ENCODE peak calls at places on chromosomes 12 and 14, in four cellular contexts. B, O, Q and A are unnamed samples.

GRCh38 chr12:102427542-102427923 is 52.8 kb downstream of the IGF1 start:
- DNase-seq in B (no peak), O (no peak), Q (no peak), A (no peak)

GRCh38 chr12:130621696-130622298 is 94.3 kb downstream of the RIMBP2 start:
- DNase-seq in B (no peak), O (no peak), Q (no peak), A (no peak)

GRCh38 chr14:62443796-62444195 is 601.5 kb downstream of the KCNH5 start:
- DNase-seq in B (no peak), O (no peak), Q (no peak), A (no peak)

GRCh38 chr12:46268349-46268616 is 560 bp downstream of the SLC38A1 start:
- DNase-seq in B (no peak), O (no peak), Q (no peak), A (no peak)

GRCh38 chr14:54312166-54312801 is 84.5 kb upstream of the CDKN3 start:
- DNase-seq in B (peak; percentile 30), O (peak; percentile 62), Q (no peak), A (no peak)

GRCh38 chr14:94542111-94542810 is 19.0 kb upstream of the SERPINA4 start:
- DNase-seq in B (no peak), O (no peak), Q (no peak), A (no peak)

GRCh38 chr12:98725481-98726247 is 80.6 kb downstream of the APAF1 start:
- DNase-seq in B (peak; percentile 74), O (peak; percentile 21), Q (peak; percentile 51), A (no peak)

GRCh38 chr12:58481811-58482210 is 438.5 kb downstream of the LRIG3 start:
- DNase-seq in B (no peak), O (no peak), Q (no peak), A (no peak)

GRCh38 chr14:21097616-21098133 is 780 bp downstream of the ZNF219 start:
- DNase-seq in B (no peak), O (no peak), Q (peak; percentile 44), A (no peak)

GRCh38 chr12:114703060-114703493 is 19.1 kb upstream of the TBX3 start:
- DNase-seq in B (no peak), O (no peak), Q (no peak), A (no peak)

GRCh38 chr12:11724888-11725310 is 75.4 kb downstream of the ETV6 start:
- DNase-seq in B (peak; percentile 46), O (no peak), Q (no peak), A (no peak)

GRCh38 chr14:98946995-98947394 is 325.0 kb downstream of the BCL11B start:
- DNase-seq in B (no peak), O (no peak), Q (no peak), A (no peak)

GRCh38 chr14:103095210-103095778 is 769 bp downstream of the EXOC3L4 start:
- DNase-seq in B (no peak), O (no peak), Q (no peak), A (no peak)

GRCh38 chr12:1566449-1567135 is 27.8 kb downstream of the FBXL14 start:
- DNase-seq in B (peak; percentile 27), O (no peak), Q (no peak), A (no peak)

GRCh38 chr12:69055706-69056105 is 122.7 kb upstream of the CPM start:
- DNase-seq in B (no peak), O (no peak), Q (no peak), A (no peak)

GRCh38 chr14:51719970-51720369 is 68.3 kb downstream of the FRMD6 start:
- DNase-seq in B (no peak), O (no peak), Q (no peak), A (no peak)

GRCh38 chr12:106919910-106920544 is 35.7 kb upstream of the TMEM263 start:
- DNase-seq in B (peak; percentile 68), O (peak; percentile 34), Q (no peak), A (peak; percentile 13)

GRCh38 chr12:95788637-95789036 is 1.9 kb downstream of the NTN4 start:
- DNase-seq in B (no peak), O (no peak), Q (no peak), A (no peak)

GRCh38 chr14:78519863-78520262 is 349.7 kb downstream of the NRXN3 start:
- DNase-seq in B (peak; percentile 42), O (no peak), Q (no peak), A (peak; percentile 6)

GRCh38 chr12:54558759-54559158 is 9.4 kb downstream of the PDE1B start:
- DNase-seq in B (no peak), O (no peak), Q (no peak), A (no peak)

GRCh38 chr12:132543298-132544172 is 53.6 kb downstream of the FBRSL1 start:
- DNase-seq in B (no peak), O (no peak), Q (no peak), A (no peak)

GRCh38 chr14:37172936-37173613 is 669 bp upstream of the SLC25A21 start:
- DNase-seq in B (no peak), O (no peak), Q (no peak), A (no peak)

GRCh38 chr12:116360579-116361403 is 83.3 kb upstream of the MED13L start:
- DNase-seq in B (peak; percentile 89), O (no peak), Q (no peak), A (no peak)

GRCh38 chr14:22820731-22821130 is 5.5 kb upstream of the SLC7A7 start:
- DNase-seq in B (no peak), O (no peak), Q (no peak), A (no peak)

GRCh38 chr14:51806624-51807023 is 53.8 kb upstream of the GNG2 start:
- DNase-seq in B (no peak), O (no peak), Q (no peak), A (no peak)

GRCh38 chr12:82688035-82688501 is 1.4 kb downstream of the TMTC2 start:
- DNase-seq in B (peak; percentile 71), O (no peak), Q (no peak), A (no peak)

GRCh38 chr14:19947413-19948090 is 16.8 kb downstream of the OR4K1 start:
- DNase-seq in B (no peak), O (no peak), Q (no peak), A (no peak)

GRCh38 chr12:54868690-54869089 is 14.4 kb downstream of the MUCL1 start:
- DNase-seq in B (no peak), O (no peak), Q (no peak), A (no peak)

GRCh38 chr14:70890842-70891442 is 16.3 kb upstream of the PCNX1 start:
- DNase-seq in B (no peak), O (no peak), Q (no peak), A (no peak)

DNA sequence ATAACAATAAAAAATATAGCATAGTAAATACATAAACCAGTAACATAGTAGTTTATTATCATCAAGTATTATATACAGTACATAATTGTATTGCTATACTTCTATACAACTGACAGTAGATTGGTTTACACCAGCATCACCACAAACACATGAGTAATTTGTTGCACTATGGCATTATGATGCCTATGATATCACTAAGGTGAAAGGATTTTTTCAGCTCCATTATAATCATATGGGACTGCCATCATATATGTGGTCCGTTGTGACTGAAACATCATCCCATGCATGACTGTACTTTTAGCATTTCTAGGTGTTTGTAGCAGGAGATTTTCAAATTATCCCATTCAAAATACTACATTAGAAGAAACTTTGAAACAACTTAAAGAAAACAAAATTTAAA is 77.8 kb downstream of the IFT81 start:
- DNase-seq in B (no peak), O (no peak), Q (no peak), A (no peak)
- TF ChIP-seq CTCF in B (no peak), O (no peak), Q (no peak), A (no peak)

DNA sequence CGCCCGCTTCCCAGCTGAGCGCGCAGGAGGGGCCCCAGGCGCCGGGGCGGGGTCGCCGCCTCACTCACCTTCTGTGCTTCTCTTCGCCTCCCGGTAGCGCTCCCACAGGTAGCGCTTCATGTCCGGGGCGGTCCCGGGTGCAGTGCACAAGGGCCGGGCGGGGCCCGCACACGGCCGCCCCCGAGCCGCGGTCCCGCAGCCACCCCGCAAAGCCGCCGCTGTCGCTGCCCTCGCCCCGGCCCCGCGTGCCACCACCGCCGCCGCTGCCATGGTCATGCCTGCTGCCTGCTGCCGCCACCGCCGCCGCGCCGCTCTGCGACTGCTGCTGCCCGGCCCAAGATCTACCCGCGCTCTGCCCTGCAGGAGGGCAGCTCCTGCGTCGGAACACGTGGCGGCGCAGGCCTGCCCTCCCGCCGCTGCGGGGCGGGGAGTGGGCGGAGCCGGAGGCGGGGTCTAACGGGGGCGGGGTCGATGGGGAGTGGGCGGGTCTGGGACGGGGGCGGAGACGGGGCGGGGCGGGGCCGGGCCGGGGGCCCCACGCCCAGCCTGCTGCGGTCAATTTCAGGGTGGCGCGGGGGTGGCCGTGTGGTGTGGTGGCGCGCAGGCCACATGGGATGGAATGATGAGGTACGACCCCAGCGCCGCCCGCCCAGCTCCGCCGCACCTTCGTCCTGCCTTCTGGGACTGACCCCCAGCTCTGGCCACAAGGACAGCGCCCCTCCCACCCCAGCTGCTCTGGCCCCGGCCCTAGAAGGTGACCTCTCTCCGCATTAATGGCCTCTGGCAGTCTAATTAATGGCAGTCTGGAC is at the start of gene NT5DC3:
- DNase-seq in B (peak; percentile 93), O (peak; percentile 65), Q (peak; percentile 77), A (peak; percentile 47)
- TF ChIP-seq CTCF in B (no peak), O (no peak), Q (no peak), A (peak; percentile 28)

GRCh38 chr14:30610719-30611388 is 11.3 kb upstream of the SCFD1 start:
- DNase-seq in B (peak; percentile 74), O (peak; percentile 36), Q (no peak), A (peak; percentile 85)
- TF ChIP-seq CTCF in B (peak; percentile 29), O (no peak), Q (peak; percentile 7), A (peak; percentile 42)

DNA sequence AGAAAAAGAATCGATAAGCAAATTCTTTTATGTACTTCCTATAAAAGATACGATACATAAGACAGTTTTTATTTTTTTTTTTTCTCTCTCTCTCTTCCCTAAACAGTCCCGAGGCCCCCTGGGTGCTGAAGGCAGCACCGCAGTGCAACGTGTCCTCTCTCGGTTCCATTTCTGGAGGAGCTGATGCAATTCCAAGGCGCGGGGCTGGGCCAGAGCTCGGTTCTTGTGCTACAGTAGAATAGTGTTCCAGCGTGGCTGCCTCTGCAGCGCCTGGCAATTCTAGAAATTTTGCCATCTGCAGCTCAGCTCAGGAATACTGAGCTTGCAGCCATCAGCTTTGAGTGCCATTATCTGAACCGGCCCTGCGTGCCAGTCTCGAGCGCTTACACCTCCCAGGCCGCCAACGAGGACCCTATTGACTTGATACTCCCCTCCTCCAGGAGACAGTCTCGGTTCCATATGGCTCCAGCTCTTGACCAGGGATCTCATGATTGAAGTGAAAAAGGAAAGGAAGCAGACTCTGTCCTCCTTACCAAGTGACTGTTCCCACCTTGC is 630 bp downstream of the ALDH1L2 start:
- DNase-seq in B (peak; percentile 65), O (no peak), Q (no peak), A (no peak)
- TF ChIP-seq CTCF in B (no peak), O (no peak), Q (no peak), A (no peak)

GRCh38 chr12:77357654-77358053 is 292.3 kb upstream of the E2F7 start:
- DNase-seq in B (no peak), O (no peak), Q (no peak), A (no peak)

GRCh38 chr12:77364400-77364799 is 299.0 kb upstream of the E2F7 start:
- DNase-seq in B (no peak), O (no peak), Q (no peak), A (no peak)

GRCh38 chr12:77368379-77368778 is 303.0 kb upstream of the E2F7 start:
- DNase-seq in B (no peak), O (no peak), Q (no peak), A (no peak)

GRCh38 chr12:77366616-77367015 is 301.2 kb upstream of the E2F7 start:
- DNase-seq in B (no peak), O (no peak), Q (no peak), A (no peak)

DNA sequence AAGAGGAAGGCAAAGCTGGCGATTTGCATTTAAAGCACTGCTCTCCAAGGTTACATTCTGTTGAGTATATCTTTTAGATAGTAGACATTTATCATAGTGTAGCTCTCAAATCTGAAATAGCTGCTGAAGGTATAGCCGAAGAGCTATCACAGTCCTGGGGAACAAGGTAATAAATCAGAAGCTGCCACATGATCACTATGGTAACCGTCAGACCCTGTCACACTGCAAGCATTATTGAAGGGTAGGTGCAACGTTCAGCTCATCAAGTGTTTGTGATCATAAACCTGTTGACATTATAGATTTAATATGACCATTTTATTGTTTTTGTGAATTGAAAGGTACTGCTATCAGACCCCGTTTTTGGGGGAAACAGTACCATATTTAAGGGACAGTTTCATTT is 297.5 kb upstream of the E2F7 start:
- DNase-seq in B (no peak), O (no peak), Q (no peak), A (no peak)
- TF ChIP-seq CTCF in B (no peak), O (no peak), Q (no peak), A (no peak)